ENCODE peak calls at places on chromosomes 3 and 15, in seven cellular contexts. D, J, Z, X, U, H and Y are unnamed samples. For H3K27me3, the result is how much of the 10 kb centered on the place peaks cover.

GRCh38 chr15:95556866-95557225 is 773.7 kb upstream of the NR2F2 start:
- DNase-seq in D (peak), J (no peak), X (no peak), U (no peak), H (no peak), Z (no peak), Y (no peak)

GRCh38 chr3:30167511-30168135 is 438.8 kb upstream of the TGFBR2 start:
- DNase-seq in U (peak), J (no peak), H (no peak), D (no peak), X (no peak), Z (no peak), Y (no peak)

GRCh38 chr15:77001966-77002365 is 7.0 kb downstream of the PSTPIP1 start:
- DNase-seq in Z (peak), J (no peak), D (no peak), H (no peak), X (no peak), U (no peak), Y (no peak)

GRCh38 chr3:69250014-69250413 is 127.6 kb upstream of the LMOD3 start:
- DNase-seq in D (peak), J (no peak), U (no peak), Z (no peak), X (no peak), H (no peak), Y (no peak)

GRCh38 chr3:107966261-107966660 is 124.6 kb downstream of the CD47 start:
- DNase-seq in X (no peak), J (no peak), Z (no peak), D (no peak), H (no peak), U (no peak), Y (no peak)

GRCh38 chr15:52183562-52184173 is 7.5 kb downstream of the GNB5 start:
- DNase-seq in U (no peak), J (no peak), X (no peak), H (no peak), D (peak), Z (no peak), Y (no peak)

GRCh38 chr3:141240290-141241247 is 8.9 kb downstream of the PXYLP1 start:
- DNase-seq in D (peak), X (no peak), Z (no peak), U (peak), H (no peak), J (peak), Y (no peak)

GRCh38 chr3:132386259-132386658 is 31.0 kb upstream of the DNAJC13 start:
- DNase-seq in D (no peak), J (no peak), H (no peak), X (no peak), Z (no peak), U (no peak), Y (no peak)

GRCh38 chr15:40342421-40343313 is 1.9 kb upstream of the CCDC9B start:
- DNase-seq in D (peak), J (no peak), Z (no peak), X (no peak), U (peak), H (no peak), Y (no peak)

GRCh38 chr15:53830707-53831386 is 71.4 kb upstream of the WDR72 start:
- DNase-seq in D (no peak), X (no peak), J (no peak), H (no peak), U (no peak), Z (no peak), Y (no peak)

GRCh38 chr3:97579365-97579764 is 185.2 kb upstream of the ARL6 start:
- DNase-seq in X (no peak), D (no peak), Z (no peak), J (no peak), U (peak), H (no peak), Y (no peak)

GRCh38 chr3:56654460-56654859 is 28.6 kb downstream of the TASOR start:
- DNase-seq in H (no peak), Z (no peak), X (no peak), D (no peak), U (no peak), J (no peak), Y (no peak)
- H3K4me3 ChIP-seq in H (no peak), Z (no peak), X (no peak), D (no peak), U (no peak), J (no peak), Y (no peak)

DNA sequence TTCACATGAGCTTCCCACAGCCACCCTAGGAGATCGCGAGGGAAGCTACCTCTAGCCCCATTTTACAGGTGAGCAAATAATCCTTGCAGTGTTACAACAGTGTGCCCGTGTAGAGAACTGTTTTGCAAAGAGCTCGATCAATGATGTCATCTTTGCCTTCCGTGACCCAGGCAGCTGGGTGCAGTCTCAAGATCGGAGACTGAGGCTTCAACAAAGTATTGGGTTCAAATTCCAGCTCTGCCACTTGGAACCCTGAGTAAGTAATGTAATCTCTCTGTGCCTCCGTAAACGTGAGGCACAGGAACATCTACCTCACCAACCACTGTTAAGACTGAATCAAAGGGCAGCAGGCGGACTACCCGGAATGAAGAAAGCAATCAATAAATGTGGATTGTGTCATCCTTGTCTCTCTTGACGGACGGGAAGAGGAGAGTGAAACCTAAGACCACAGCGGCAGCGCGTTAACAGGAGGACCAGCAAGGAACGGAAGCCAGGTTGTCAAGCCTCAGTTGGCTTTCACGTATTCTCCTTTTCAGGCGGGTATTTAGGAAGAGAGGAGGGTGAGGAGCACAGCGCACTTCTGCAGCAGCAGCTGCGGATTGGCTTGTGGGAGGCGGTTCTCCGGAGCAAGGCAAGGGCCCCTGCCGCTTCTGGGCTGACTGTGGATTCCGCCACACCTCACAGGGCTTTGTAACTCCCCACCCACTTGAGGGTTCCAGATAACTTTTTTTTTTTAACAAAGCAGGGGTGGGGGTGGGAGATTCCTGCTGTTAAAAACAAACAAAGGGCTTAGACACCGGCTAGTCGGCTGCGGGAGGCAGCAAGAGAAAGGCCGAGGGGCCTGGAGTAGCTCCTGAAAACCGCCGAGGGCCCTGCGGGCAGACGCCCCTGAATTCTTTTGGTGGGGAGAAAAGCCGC is 1.5 kb upstream of the SMAD3 start:
- DNase-seq in X (no peak), H (peak), U (no peak), Z (peak), D (no peak), J (no peak), Y (no peak)
- TF ChIP-seq CTCF in X (no peak), H (no peak), U (no peak), Z (no peak), D (no peak), J (no peak), Y (no peak)

GRCh38 chr3:120823156-120823555 is 80.6 kb downstream of the GTF2E1 start:
- DNase-seq in U (no peak), J (no peak), Z (no peak), D (no peak), X (no peak), H (no peak), Y (no peak)

GRCh38 chr3:120821426-120821825 is 78.9 kb downstream of the GTF2E1 start:
- DNase-seq in D (no peak), X (no peak), J (no peak), H (no peak), U (no peak), Z (no peak), Y (no peak)

GRCh38 chr3:120820748-120821147 is 78.2 kb downstream of the GTF2E1 start:
- DNase-seq in J (no peak), H (no peak), U (no peak), X (no peak), D (no peak), Z (no peak), Y (no peak)

GRCh38 chr3:120824613-120825012 is 82.1 kb downstream of the GTF2E1 start:
- DNase-seq in Z (no peak), H (no peak), X (no peak), U (no peak), D (no peak), J (no peak), Y (no peak)
- H3K27me3 ChIP-seq in Z (under half), H (under half), X (under half), U (under half), D (under half), J (under half), Y (under half)

GRCh38 chr3:150605998-150606641 is 3.0 kb downstream of the SELENOT start:
- DNase-seq in U (no peak), Z (no peak), J (no peak), X (no peak), D (no peak), H (no peak), Y (peak)
- H3K4me3 ChIP-seq in U (no peak), Z (no peak), J (no peak), X (no peak), D (no peak), H (no peak), Y (peak)

GRCh38 chr3:52682016-52682415 is 3.7 kb downstream of the PBRM1 start:
- DNase-seq in X (no peak), J (no peak), U (peak), H (no peak), Z (no peak), D (peak), Y (no peak)
- TF ChIP-seq CTCF in X (no peak), J (no peak), U (peak), H (no peak), Z (no peak), D (peak), Y (peak)

DNA sequence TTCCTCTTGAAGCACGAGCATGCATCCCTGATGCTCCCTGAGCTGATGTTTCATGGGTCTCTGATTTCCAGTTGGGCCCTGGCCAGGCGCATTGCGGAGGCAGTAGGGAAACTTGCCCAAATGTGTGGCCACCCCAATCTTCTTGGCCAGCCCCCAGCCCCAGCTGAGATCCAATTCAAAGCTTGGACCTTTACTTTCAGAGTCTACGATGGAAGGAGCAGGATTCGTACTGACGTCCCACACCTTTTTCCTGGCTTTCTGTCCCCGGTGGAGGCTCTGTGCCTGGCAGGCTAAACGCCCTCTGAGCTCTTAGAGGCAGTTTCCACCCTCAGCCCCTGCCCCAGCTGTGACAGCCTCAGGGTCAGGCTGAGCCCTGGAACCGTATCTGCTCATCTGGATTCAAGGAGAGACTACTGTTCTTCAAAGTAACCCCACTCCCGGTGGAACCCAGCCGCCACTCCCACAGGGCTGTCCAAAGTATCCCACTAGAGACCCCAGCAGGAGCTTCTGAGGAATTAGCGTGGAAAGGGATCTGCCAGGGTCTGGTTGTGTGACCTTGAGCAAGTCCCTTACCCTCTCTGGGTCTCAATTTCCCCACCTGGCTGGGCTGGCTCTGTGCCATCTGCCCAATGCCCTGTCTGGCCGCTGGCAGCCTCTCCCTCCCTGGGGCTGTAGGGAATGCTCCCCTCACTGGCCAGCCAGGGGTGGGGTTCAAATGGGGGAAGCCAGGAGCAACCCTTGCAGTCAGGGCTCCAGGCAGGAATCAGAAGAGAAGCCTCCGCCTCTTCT is 37.3 kb downstream of the CPN2 start:
- DNase-seq in U (no peak), Z (no peak), X (no peak), J (no peak), D (peak), H (peak), Y (no peak)
- H3K27me3 ChIP-seq in U (under half), Z (under half), X (half or more), J (under half), D (under half), H (under half), Y (under half)

DNA sequence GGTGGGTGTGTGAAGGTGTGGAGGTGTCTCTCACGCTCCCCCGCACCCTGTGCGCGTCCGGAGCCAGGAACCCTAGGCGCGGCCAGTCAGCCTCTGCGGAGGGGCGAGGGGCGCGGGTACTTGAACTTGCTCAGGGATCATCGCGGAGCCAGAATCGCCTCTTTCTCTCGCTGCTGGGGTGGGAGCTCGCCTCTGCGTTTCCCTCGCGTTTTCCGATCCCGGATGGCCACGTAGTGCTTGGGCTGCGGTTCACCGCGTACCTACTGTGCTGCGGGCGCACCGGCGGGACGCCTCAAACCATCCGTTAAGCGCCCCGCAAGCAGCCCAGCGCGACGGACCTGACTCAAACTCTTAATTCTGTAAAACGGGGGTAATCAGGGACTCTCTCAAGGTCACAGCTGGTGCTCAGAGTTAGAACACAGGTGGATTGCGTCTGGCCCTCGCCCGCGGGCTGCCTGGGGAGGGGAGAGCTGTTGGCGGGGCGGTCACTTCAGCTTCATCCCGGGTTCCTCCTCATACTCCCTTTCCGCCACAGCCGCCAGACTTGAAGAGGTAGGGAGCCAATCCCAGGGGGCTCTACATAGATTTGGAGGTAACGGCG is 686 bp downstream of the MYRIP start:
- DNase-seq in U (no peak), X (no peak), H (no peak), D (no peak), J (no peak), Z (no peak), Y (peak)
- H3K4me3 ChIP-seq in U (peak), X (no peak), H (peak), D (peak), J (peak), Z (peak), Y (peak)

GRCh38 chr15:64369078-64369607 is 12.1 kb downstream of the PCLAF start:
- DNase-seq in X (no peak), J (no peak), H (no peak), D (no peak), U (no peak), Z (no peak), Y (no peak)

GRCh38 chr15:64373360-64373759 is 7.9 kb downstream of the PCLAF start:
- DNase-seq in X (no peak), J (no peak), H (no peak), D (no peak), Z (no peak), U (no peak), Y (peak)
- TF ChIP-seq CTCF in X (no peak), J (no peak), H (no peak), D (no peak), Z (no peak), U (no peak), Y (no peak)